ENCODE peak calls at places on chromosomes 2 and 18, in five cellular contexts. One of them, this sample, is unnamed.
A peak's percentile ranks its signal among the peaks of the same experiment; 100 is the strongest.

GRCh38 chr18:48991299-48992055 is 40.7 kb upstream of the SMAD7 start:
- DNase-seq in mesothelial cell of epicardium: no peak
- DNase-seq in upper lobe of right lung: no peak
- DNase-seq in uterus: no peak
- DNase-seq in A549: no peak
- DNase-seq in this sample: no peak

GRCh38 chr2:12957251-12957650 is 240.5 kb downstream of the TRIB2 start:
- DNase-seq in mesothelial cell of epicardium: no peak
- DNase-seq in uterus: no peak
- DNase-seq in upper lobe of right lung: no peak
- DNase-seq in A549: no peak
- DNase-seq in this sample: no peak

GRCh38 chr2:143355814-143356213 is 226.6 kb downstream of the ARHGAP15 start:
- DNase-seq in A549: no peak
- DNase-seq in upper lobe of right lung: no peak
- DNase-seq in mesothelial cell of epicardium: no peak
- DNase-seq in uterus: no peak
- DNase-seq in this sample: no peak

GRCh38 chr2:102509749-102510148 is 36.7 kb downstream of the SLC9A4 start:
- DNase-seq in upper lobe of right lung: no peak
- DNase-seq in uterus: no peak
- DNase-seq in mesothelial cell of epicardium: no peak
- DNase-seq in A549: no peak
- DNase-seq in this sample: no peak

GRCh38 chr2:20067992-20068727 is 16.7 kb upstream of the LAPTM4A start:
- DNase-seq in mesothelial cell of epicardium: no peak
- DNase-seq in A549: no peak
- DNase-seq in upper lobe of right lung: no peak
- DNase-seq in uterus: no peak
- DNase-seq in this sample: no peak

GRCh38 chr2:58479557-58480120 is 238.5 kb upstream of the FANCL start:
- DNase-seq in A549: no peak
- DNase-seq in mesothelial cell of epicardium: no peak
- DNase-seq in uterus: no peak
- DNase-seq in upper lobe of right lung: no peak
- DNase-seq in this sample: no peak

GRCh38 chr2:178056345-178056744 is 16.2 kb downstream of the PDE11A start:
- DNase-seq in mesothelial cell of epicardium: no peak
- DNase-seq in A549: no peak
- DNase-seq in upper lobe of right lung: no peak
- DNase-seq in uterus: no peak
- DNase-seq in this sample: no peak

GRCh38 chr2:33372940-33373553 is 103.4 kb upstream of the RASGRP3 start:
- DNase-seq in uterus: no peak
- DNase-seq in A549: peak; percentile 61
- DNase-seq in upper lobe of right lung: no peak
- DNase-seq in mesothelial cell of epicardium: no peak
- DNase-seq in this sample: no peak

GRCh38 chr18:63237486-63237885 is 82.1 kb downstream of the BCL2 start:
- DNase-seq in uterus: no peak
- DNase-seq in upper lobe of right lung: no peak
- DNase-seq in mesothelial cell of epicardium: no peak
- DNase-seq in A549: no peak
- DNase-seq in this sample: no peak

GRCh38 chr2:30365201-30365600 is 81.8 kb upstream of the LCLAT1 start:
- DNase-seq in uterus: no peak
- DNase-seq in mesothelial cell of epicardium: no peak
- DNase-seq in upper lobe of right lung: no peak
- DNase-seq in A549: no peak
- DNase-seq in this sample: no peak

GRCh38 chr2:151627368-151627767 is 106.9 kb downstream of the NEB start:
- DNase-seq in uterus: no peak
- DNase-seq in A549: no peak
- DNase-seq in upper lobe of right lung: no peak
- DNase-seq in mesothelial cell of epicardium: no peak
- DNase-seq in this sample: no peak

GRCh38 chr2:190533968-190534309 is 583 bp downstream of the NEMP2 start:
- DNase-seq in uterus: no peak
- DNase-seq in mesothelial cell of epicardium: no peak
- DNase-seq in A549: peak; percentile 10
- DNase-seq in upper lobe of right lung: no peak
- DNase-seq in this sample: peak; percentile 30

GRCh38 chr2:52933878-52934277 is 833.7 kb upstream of the CHAC2 start:
- DNase-seq in mesothelial cell of epicardium: no peak
- DNase-seq in uterus: no peak
- DNase-seq in A549: no peak
- DNase-seq in upper lobe of right lung: no peak
- DNase-seq in this sample: no peak

GRCh38 chr18:44569391-44570055 is 111.2 kb upstream of the SETBP1 start:
- DNase-seq in A549: no peak
- DNase-seq in mesothelial cell of epicardium: no peak
- DNase-seq in upper lobe of right lung: no peak
- DNase-seq in uterus: no peak
- DNase-seq in this sample: no peak

GRCh38 chr18:987325-988186 is 82.9 kb downstream of the ADCYAP1 start:
- DNase-seq in uterus: no peak
- DNase-seq in upper lobe of right lung: no peak
- DNase-seq in mesothelial cell of epicardium: no peak
- DNase-seq in A549: no peak
- DNase-seq in this sample: no peak

GRCh38 chr2:132923787-132924186 is 253.8 kb upstream of the LYPD1 start:
- DNase-seq in uterus: peak; percentile 20
- DNase-seq in upper lobe of right lung: no peak
- DNase-seq in mesothelial cell of epicardium: no peak
- DNase-seq in A549: no peak
- DNase-seq in this sample: no peak

GRCh38 chr2:36478999-36479398 is 119.0 kb downstream of the FEZ2 start:
- DNase-seq in upper lobe of right lung: no peak
- DNase-seq in mesothelial cell of epicardium: no peak
- DNase-seq in uterus: no peak
- DNase-seq in A549: no peak
- DNase-seq in this sample: no peak

GRCh38 chr18:56815926-56816325 is 164.8 kb downstream of the WDR7 start:
- DNase-seq in mesothelial cell of epicardium: no peak
- DNase-seq in uterus: no peak
- DNase-seq in A549: peak; percentile 49
- DNase-seq in upper lobe of right lung: no peak
- DNase-seq in this sample: no peak

GRCh38 chr2:203683932-203684556 is 22.4 kb upstream of the CD28 start:
- DNase-seq in mesothelial cell of epicardium: no peak
- DNase-seq in upper lobe of right lung: no peak
- DNase-seq in uterus: no peak
- DNase-seq in A549: peak; percentile 8
- DNase-seq in this sample: no peak

GRCh38 chr2:85468704-85469349 is 50.3 kb downstream of the SH2D6 start:
- DNase-seq in uterus: no peak
- DNase-seq in mesothelial cell of epicardium: no peak
- DNase-seq in A549: peak; percentile 69
- DNase-seq in upper lobe of right lung: peak; percentile 39
- DNase-seq in this sample: no peak

GRCh38 chr2:146634256-146635068 is 1210.4 kb upstream of the ACVR2A start:
- DNase-seq in mesothelial cell of epicardium: no peak
- DNase-seq in upper lobe of right lung: no peak
- DNase-seq in uterus: no peak
- DNase-seq in A549: peak; percentile 13
- DNase-seq in this sample: no peak

GRCh38 chr2:69111036-69111435 is 98.1 kb downstream of the ANTXR1 start:
- DNase-seq in mesothelial cell of epicardium: no peak
- DNase-seq in uterus: no peak
- DNase-seq in upper lobe of right lung: no peak
- DNase-seq in A549: no peak
- DNase-seq in this sample: no peak

GRCh38 chr2:72985136-72985535 is 67.8 kb downstream of the EMX1 start:
- DNase-seq in upper lobe of right lung: no peak
- DNase-seq in A549: no peak
- DNase-seq in mesothelial cell of epicardium: no peak
- DNase-seq in uterus: no peak
- DNase-seq in this sample: no peak

GRCh38 chr2:103788875-103789715 is 1027.3 kb downstream of the TMEM182 start:
- DNase-seq in A549: no peak
- DNase-seq in mesothelial cell of epicardium: no peak
- DNase-seq in upper lobe of right lung: peak; percentile 72
- DNase-seq in uterus: no peak
- DNase-seq in this sample: no peak

GRCh38 chr2:156004460-156004859 is 328.1 kb downstream of the NR4A2 start:
- DNase-seq in uterus: no peak
- DNase-seq in A549: no peak
- DNase-seq in upper lobe of right lung: no peak
- DNase-seq in mesothelial cell of epicardium: no peak
- DNase-seq in this sample: no peak

GRCh38 chr2:17539596-17539992 is 902 bp upstream of the VSNL1 start:
- DNase-seq in upper lobe of right lung: no peak
- DNase-seq in A549: no peak
- DNase-seq in mesothelial cell of epicardium: no peak
- DNase-seq in uterus: peak; percentile 21
- DNase-seq in this sample: no peak

GRCh38 chr2:144559242-144559641 is 39.3 kb upstream of the ZEB2 start:
- DNase-seq in A549: no peak
- DNase-seq in mesothelial cell of epicardium: no peak
- DNase-seq in upper lobe of right lung: no peak
- DNase-seq in uterus: no peak
- DNase-seq in this sample: no peak

GRCh38 chr2:74975016-74975415 is 16.6 kb downstream of the POLE4 start:
- DNase-seq in mesothelial cell of epicardium: no peak
- DNase-seq in A549: no peak
- DNase-seq in upper lobe of right lung: no peak
- DNase-seq in uterus: no peak
- DNase-seq in this sample: no peak

GRCh38 chr18:36089001-36089400 is 21.6 kb upstream of the RPRD1A start:
- DNase-seq in mesothelial cell of epicardium: no peak
- DNase-seq in A549: no peak
- DNase-seq in uterus: no peak
- DNase-seq in upper lobe of right lung: no peak
- DNase-seq in this sample: no peak

GRCh38 chr2:236086971-236087465 is 81.2 kb downstream of the GBX2 start:
- DNase-seq in upper lobe of right lung: no peak
- DNase-seq in uterus: no peak
- DNase-seq in mesothelial cell of epicardium: no peak
- DNase-seq in A549: no peak
- DNase-seq in this sample: no peak

DNA sequence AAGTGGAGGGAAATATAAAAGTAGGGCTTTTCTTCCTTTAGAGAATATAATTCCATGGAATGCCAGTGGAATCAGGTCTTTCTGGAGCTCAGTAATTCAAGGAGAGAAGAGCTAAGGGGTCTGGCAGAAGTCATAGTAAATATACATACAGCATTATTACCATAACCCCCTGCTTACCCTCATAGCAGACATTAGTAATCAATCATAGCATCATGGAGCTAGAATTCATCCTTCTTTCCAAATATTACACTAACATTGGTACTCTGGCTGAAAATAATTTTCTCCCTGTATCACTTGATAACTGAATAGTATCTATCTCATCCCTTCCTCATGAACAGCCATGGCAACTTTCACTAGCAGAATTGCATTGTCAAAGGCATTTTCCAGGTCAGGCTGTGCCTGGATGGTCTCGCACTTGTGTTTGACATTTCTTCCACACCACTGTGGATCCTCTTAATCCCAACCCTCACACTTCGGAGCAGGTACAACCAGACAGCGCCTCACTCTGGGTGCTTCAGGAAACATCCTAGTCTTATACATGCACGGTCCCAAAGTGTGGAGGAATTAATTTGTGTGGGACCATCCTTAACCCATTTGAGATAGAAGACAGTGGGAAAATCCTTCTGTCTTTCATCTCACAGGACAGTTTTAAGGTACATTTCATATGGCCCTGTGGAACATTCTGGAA is 84.2 kb upstream of the SEC11C start:
- DNase-seq in upper lobe of right lung: no peak
- DNase-seq in mesothelial cell of epicardium: no peak
- DNase-seq in A549: no peak
- DNase-seq in uterus: no peak
- DNase-seq in this sample: no peak
- TF ChIP-seq CTCF in upper lobe of right lung: no peak
- TF ChIP-seq CTCF in mesothelial cell of epicardium: no peak
- TF ChIP-seq CTCF in A549: no peak
- TF ChIP-seq CTCF in uterus: no peak
- TF ChIP-seq CTCF in this sample: no peak

GRCh38 chr2:121504316-121504715 is 26.4 kb upstream of the RNU4ATAC start:
- DNase-seq in upper lobe of right lung: no peak
- DNase-seq in uterus: no peak
- DNase-seq in mesothelial cell of epicardium: no peak
- DNase-seq in A549: no peak
- DNase-seq in this sample: no peak
- TF ChIP-seq CTCF in upper lobe of right lung: no peak
- TF ChIP-seq CTCF in uterus: no peak
- TF ChIP-seq CTCF in mesothelial cell of epicardium: no peak
- TF ChIP-seq CTCF in A549: no peak
- TF ChIP-seq CTCF in this sample: no peak

GRCh38 chr18:23643815-23644214 is 18.9 kb downstream of the ANKRD29 start:
- DNase-seq in mesothelial cell of epicardium: no peak
- DNase-seq in uterus: no peak
- DNase-seq in A549: no peak
- DNase-seq in upper lobe of right lung: no peak
- DNase-seq in this sample: no peak
- TF ChIP-seq CTCF in mesothelial cell of epicardium: no peak
- TF ChIP-seq CTCF in uterus: no peak
- TF ChIP-seq CTCF in A549: no peak
- TF ChIP-seq CTCF in upper lobe of right lung: no peak
- TF ChIP-seq CTCF in this sample: no peak

DNA sequence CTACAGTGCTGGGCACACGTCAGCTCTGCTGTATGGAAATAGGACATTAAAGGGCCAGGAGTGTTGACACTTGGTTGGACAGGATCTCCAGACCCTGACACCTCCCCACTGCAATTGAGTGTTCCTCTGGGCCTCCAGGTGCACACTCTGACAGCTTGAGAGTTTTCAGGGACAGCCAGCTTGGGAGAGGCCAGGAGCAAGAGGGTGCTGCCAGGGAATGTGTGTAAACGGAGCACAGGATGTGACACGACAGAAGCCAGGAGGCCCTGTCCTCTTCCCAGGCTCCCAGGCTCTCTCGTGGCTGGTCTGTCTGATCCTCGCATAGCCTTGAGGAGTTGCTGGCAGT is 318.1 kb upstream of the HS6ST1 start:
- DNase-seq in uterus: no peak
- DNase-seq in mesothelial cell of epicardium: no peak
- DNase-seq in upper lobe of right lung: peak; percentile 31
- DNase-seq in A549: no peak
- DNase-seq in this sample: peak; percentile 7
- TF ChIP-seq CTCF in uterus: no peak
- TF ChIP-seq CTCF in mesothelial cell of epicardium: no peak
- TF ChIP-seq CTCF in upper lobe of right lung: no peak
- TF ChIP-seq CTCF in A549: no peak
- TF ChIP-seq CTCF in this sample: no peak

GRCh38 chr2:241859436-241860183 is 916 bp upstream of the PDCD1 start:
- DNase-seq in upper lobe of right lung: peak; percentile 66
- DNase-seq in mesothelial cell of epicardium: peak; percentile 13
- DNase-seq in uterus: peak; percentile 75
- DNase-seq in A549: no peak
- DNase-seq in this sample: no peak
- TF ChIP-seq CTCF in upper lobe of right lung: no peak
- TF ChIP-seq CTCF in mesothelial cell of epicardium: no peak
- TF ChIP-seq CTCF in uterus: no peak
- TF ChIP-seq CTCF in A549: no peak
- TF ChIP-seq CTCF in this sample: no peak

This sample was measured in natural killer cell.